ENCODE peak calls at places on chromosomes 6 and 20, in four cellular contexts. One of them, this sample, is unnamed.

GRCh38 chr6:11346516-11346915 is 114.0 kb upstream of the NEDD9 start:
- DNase-seq in NCI-H2081: no peak
- DNase-seq in NCI-H1694 treated with DMSO at 0.1 percent for 48 hours: no peak
- DNase-seq in uterus: no peak
- DNase-seq in this sample: no peak

GRCh38 chr20:51540585-51540984 is 1.9 kb downstream of the NFATC2 start:
- DNase-seq in NCI-H2081: no peak
- DNase-seq in NCI-H1694 treated with DMSO at 0.1 percent for 48 hours: no peak
- DNase-seq in uterus: no peak
- DNase-seq in this sample: no peak

GRCh38 chr6:143536461-143536865 is 24.9 kb upstream of the FUCA2 start:
- DNase-seq in NCI-H2081: no peak
- DNase-seq in NCI-H1694 treated with DMSO at 0.1 percent for 48 hours: no peak
- DNase-seq in uterus: no peak
- DNase-seq in this sample: peak

GRCh38 chr20:17533396-17533795 is 2.2 kb upstream of the BFSP1 start:
- DNase-seq in NCI-H2081: no peak
- DNase-seq in NCI-H1694 treated with DMSO at 0.1 percent for 48 hours: no peak
- DNase-seq in uterus: no peak
- DNase-seq in this sample: peak

GRCh38 chr6:135323202-135323668 is 142.1 kb downstream of the MYB start:
- DNase-seq in NCI-H2081: no peak
- DNase-seq in NCI-H1694 treated with DMSO at 0.1 percent for 48 hours: no peak
- DNase-seq in uterus: no peak
- DNase-seq in this sample: no peak

GRCh38 chr6:170210651-170211403 is 80.1 kb downstream of the DLL1 start:
- DNase-seq in NCI-H2081: no peak
- DNase-seq in NCI-H1694 treated with DMSO at 0.1 percent for 48 hours: no peak
- DNase-seq in uterus: no peak
- DNase-seq in this sample: no peak

GRCh38 chr20:10715035-10715434 is 41.2 kb upstream of the JAG1 start:
- DNase-seq in NCI-H2081: no peak
- DNase-seq in NCI-H1694 treated with DMSO at 0.1 percent for 48 hours: no peak
- DNase-seq in uterus: no peak
- DNase-seq in this sample: no peak

GRCh38 chr20:38706482-38706881 is 17.8 kb upstream of the SLC32A1 start:
- DNase-seq in NCI-H2081: peak
- DNase-seq in NCI-H1694 treated with DMSO at 0.1 percent for 48 hours: peak
- DNase-seq in uterus: no peak
- DNase-seq in this sample: peak

GRCh38 chr6:75145976-75146375 is 59.9 kb downstream of the COL12A1 start:
- DNase-seq in NCI-H2081: no peak
- DNase-seq in NCI-H1694 treated with DMSO at 0.1 percent for 48 hours: no peak
- DNase-seq in uterus: no peak
- DNase-seq in this sample: peak

GRCh38 chr6:90712165-90712564 is 125.3 kb upstream of the MAP3K7 start:
- DNase-seq in NCI-H2081: no peak
- DNase-seq in NCI-H1694 treated with DMSO at 0.1 percent for 48 hours: no peak
- DNase-seq in uterus: no peak
- DNase-seq in this sample: no peak

GRCh38 chr6:19837511-19838441 is 606 bp downstream of the ID4 start:
- DNase-seq in NCI-H2081: peak
- DNase-seq in NCI-H1694 treated with DMSO at 0.1 percent for 48 hours: no peak
- DNase-seq in uterus: peak
- DNase-seq in this sample: peak

GRCh38 chr6:112216699-112217551 is 37.4 kb downstream of the LAMA4 start:
- DNase-seq in NCI-H2081: no peak
- DNase-seq in NCI-H1694 treated with DMSO at 0.1 percent for 48 hours: no peak
- DNase-seq in uterus: no peak
- DNase-seq in this sample: no peak

GRCh38 chr6:85641522-85641915 is 1.2 kb downstream of the SYNCRIP start:
- DNase-seq in NCI-H2081: no peak
- DNase-seq in NCI-H1694 treated with DMSO at 0.1 percent for 48 hours: no peak
- DNase-seq in uterus: no peak
- DNase-seq in this sample: no peak

GRCh38 chr6:165010556-165011535 is 298.6 kb downstream of the C6orf118 start:
- DNase-seq in NCI-H2081: no peak
- DNase-seq in NCI-H1694 treated with DMSO at 0.1 percent for 48 hours: no peak
- DNase-seq in uterus: no peak
- DNase-seq in this sample: peak

GRCh38 chr6:34090935-34091334 is 55.0 kb downstream of the GRM4 start:
- DNase-seq in NCI-H2081: no peak
- DNase-seq in NCI-H1694 treated with DMSO at 0.1 percent for 48 hours: no peak
- DNase-seq in uterus: no peak
- DNase-seq in this sample: no peak

GRCh38 chr6:134376785-134377184 is 58.9 kb upstream of the SGK1 start:
- DNase-seq in NCI-H2081: no peak
- DNase-seq in NCI-H1694 treated with DMSO at 0.1 percent for 48 hours: no peak
- DNase-seq in uterus: no peak
- DNase-seq in this sample: no peak

GRCh38 chr6:137471951-137472350 is 22.2 kb downstream of the OLIG3 start:
- DNase-seq in NCI-H2081: no peak
- DNase-seq in NCI-H1694 treated with DMSO at 0.1 percent for 48 hours: peak
- DNase-seq in uterus: no peak
- DNase-seq in this sample: no peak

GRCh38 chr20:46400253-46400652 is 6.2 kb downstream of the ELMO2 start:
- DNase-seq in NCI-H2081: no peak
- DNase-seq in NCI-H1694 treated with DMSO at 0.1 percent for 48 hours: no peak
- DNase-seq in uterus: peak
- DNase-seq in this sample: no peak

GRCh38 chr6:4371207-4371921 is 236.0 kb upstream of the ECI2 start:
- DNase-seq in NCI-H2081: no peak
- DNase-seq in NCI-H1694 treated with DMSO at 0.1 percent for 48 hours: no peak
- DNase-seq in uterus: no peak
- DNase-seq in this sample: no peak

GRCh38 chr6:118197539-118197938 is 290.5 kb downstream of the SLC35F1 start:
- DNase-seq in NCI-H2081: no peak
- DNase-seq in NCI-H1694 treated with DMSO at 0.1 percent for 48 hours: no peak
- DNase-seq in uterus: no peak
- DNase-seq in this sample: peak

GRCh38 chr6:170178561-170179477 is 112.1 kb downstream of the DLL1 start:
- DNase-seq in NCI-H2081: peak
- DNase-seq in NCI-H1694 treated with DMSO at 0.1 percent for 48 hours: peak
- DNase-seq in uterus: peak
- DNase-seq in this sample: peak

GRCh38 chr6:6586671-6587526 is 1.6 kb upstream of the LY86 start:
- DNase-seq in NCI-H2081: no peak
- DNase-seq in NCI-H1694 treated with DMSO at 0.1 percent for 48 hours: no peak
- DNase-seq in uterus: no peak
- DNase-seq in this sample: no peak

This sample was measured in GM23338.